ENCODE peak calls at places on chromosomes 5 and 9, in four cellular contexts. I, W, J and Q are unnamed samples.

GRCh38 chr5:132763369-132764036 is 13.5 kb downstream of the SEPTIN8 start:
- DNase-seq in W (no peak), J (no peak), I (no peak), Q (no peak)

GRCh38 chr9:684055-684949 is 157.2 kb upstream of the DMRT1 start:
- DNase-seq in I (no peak), J (no peak), W (peak; percentile 33), Q (peak; percentile 57)

GRCh38 chr5:135591277-135591676 is 12.5 kb upstream of the CXCL14 start:
- DNase-seq in W (no peak), J (no peak), I (no peak), Q (no peak)

GRCh38 chr5:53423724-53424123 is 56.7 kb upstream of the FST start:
- DNase-seq in J (no peak), W (no peak), I (no peak), Q (no peak)

GRCh38 chr5:15746833-15747232 is 246.9 kb downstream of the FBXL7 start:
- DNase-seq in I (no peak), W (no peak), J (no peak), Q (no peak)

GRCh38 chr9:135614821-135615665 is 24.3 kb downstream of the GLT6D1 start:
- DNase-seq in W (no peak), I (no peak), J (no peak), Q (no peak)

GRCh38 chr5:139472410-139473030 is 1.7 kb downstream of the SMIM33 start:
- DNase-seq in J (no peak), I (no peak), W (no peak), Q (no peak)

GRCh38 chr5:8905021-8905420 is 640.9 kb downstream of the SEMA5A start:
- DNase-seq in I (peak; percentile 27), W (peak; percentile 42), J (no peak), Q (peak; percentile 0)

GRCh38 chr5:87079219-87079618 is 188.5 kb upstream of the RASA1 start:
- DNase-seq in W (no peak), I (no peak), J (no peak), Q (peak; percentile 82)

GRCh38 chr5:131630963-131631350 is 4.1 kb downstream of the RAPGEF6 start:
- DNase-seq in I (no peak), W (no peak), J (no peak), Q (no peak)

GRCh38 chr5:134533115-134533815 is 7.8 kb downstream of the JADE2 start:
- DNase-seq in I (peak; percentile 36), W (no peak), J (no peak), Q (no peak)

GRCh38 chr5:68225911-68226563 is 10.5 kb downstream of the PIK3R1 start:
- DNase-seq in I (peak; percentile 83), J (no peak), W (no peak), Q (no peak)

GRCh38 chr5:103033696-103034095 is 86.2 kb downstream of the GIN1 start:
- DNase-seq in J (no peak), W (no peak), I (no peak), Q (no peak)

GRCh38 chr5:42620579-42621216 is 135.9 kb upstream of the CCDC152 start:
- DNase-seq in I (no peak), W (no peak), J (no peak), Q (no peak)

GRCh38 chr5:180649297-180650039 is at the start of gene FLT4:
- DNase-seq in W (no peak), J (no peak), I (no peak), Q (no peak)

GRCh38 chr5:73157399-73158303 is 15.3 kb upstream of the TMEM174 start:
- DNase-seq in I (no peak), J (no peak), W (no peak), Q (no peak)

GRCh38 chr9:93235278-93235960 is 51.5 kb downstream of the WNK2 start:
- DNase-seq in J (no peak), I (no peak), W (no peak), Q (no peak)

GRCh38 chr5:132486318-132487094 is 4.1 kb downstream of the IRF1 start:
- DNase-seq in W (no peak), J (no peak), I (peak; percentile 11), Q (no peak)

GRCh38 chr5:170479484-170479883 is 24.3 kb upstream of the KCNIP1 start:
- DNase-seq in I (no peak), J (no peak), W (peak; percentile 32), Q (peak; percentile 28)

GRCh38 chr9:79857188-79857587 is 285.4 kb downstream of the TLE4 start:
- DNase-seq in I (no peak), W (no peak), J (no peak), Q (no peak)

GRCh38 chr5:34682926-34683623 is 26.9 kb downstream of the RAI14 start:
- DNase-seq in I (no peak), W (no peak), J (no peak), Q (no peak)

GRCh38 chr9:87671925-87672324 is 54.0 kb upstream of the CTSL start:
- DNase-seq in I (no peak), J (no peak), W (no peak), Q (no peak)

GRCh38 chr5:42595597-42595996 is 161.0 kb upstream of the CCDC152 start:
- DNase-seq in J (no peak), W (no peak), I (no peak), Q (peak; percentile 25)

GRCh38 chr5:138352722-138353549 is 451 bp downstream of the KDM3B start:
- DNase-seq in I (peak; percentile 77), J (peak; percentile 32), W (peak; percentile 47), Q (peak; percentile 59)

GRCh38 chr5:150434502-150434901 is 15.0 kb downstream of the RPS14 start:
- DNase-seq in W (peak; percentile 20), I (no peak), J (no peak), Q (no peak)

GRCh38 chr5:90911169-90911568 is 352.6 kb downstream of the ADGRV1 start:
- DNase-seq in W (no peak), I (no peak), J (no peak), Q (no peak)

GRCh38 chr5:51382759-51383493 is at the start of gene ISL1:
- DNase-seq in J (no peak), I (peak; percentile 84), W (peak; percentile 28), Q (peak; percentile 97)

GRCh38 chr9:132163876-132164603 is 2.2 kb downstream of the NTNG2 start:
- DNase-seq in J (no peak), W (no peak), I (no peak), Q (no peak)
- H3K4me3 ChIP-seq in J (peak overlapping the region; percentile 74), W (no peak overlapping the region), I (no peak overlapping the region), Q (no peak overlapping the region)

GRCh38 chr9:118104385-118104784 is 400.2 kb downstream of the TLR4 start:
- DNase-seq in W (no peak), I (no peak), J (no peak), Q (no peak)
- H3K27me3 ChIP-seq in W (no peaks in the 10 kb centered on the region), I (no peaks in the 10 kb centered on the region), J (no peaks in the 10 kb centered on the region), Q (no peaks in the 10 kb centered on the region)

GRCh38 chr5:84249918-84250635 is 134.6 kb downstream of the EDIL3 start:
- DNase-seq in J (no peak), I (no peak), W (peak; percentile 90), Q (peak; percentile 39)
- H3K4me3 ChIP-seq in J (no peak overlapping the region), I (no peak overlapping the region), W (no peak overlapping the region), Q (no peak overlapping the region)

GRCh38 chr5:101418735-101419134 is 515.7 kb upstream of the ST8SIA4 start:
- DNase-seq in W (no peak), I (no peak), J (no peak), Q (no peak)

GRCh38 chr5:101429241-101429640 is 526.2 kb upstream of the ST8SIA4 start:
- DNase-seq in J (no peak), I (no peak), W (no peak), Q (no peak)

GRCh38 chr5:101430551-101430950 is 527.5 kb upstream of the ST8SIA4 start:
- DNase-seq in J (no peak), I (no peak), W (no peak), Q (no peak)

GRCh38 chr5:101425345-101425744 is 522.3 kb upstream of the ST8SIA4 start:
- DNase-seq in J (no peak), W (no peak), I (no peak), Q (no peak)

GRCh38 chr5:101424530-101425175 is 521.6 kb upstream of the ST8SIA4 start:
- DNase-seq in I (no peak), W (peak; percentile 14), J (no peak), Q (no peak)
- H3K27me3 ChIP-seq in I (no peaks in the 10 kb centered on the region), W (no peaks in the 10 kb centered on the region), J (no peaks in the 10 kb centered on the region), Q (no peaks in the 10 kb centered on the region)